ENCODE peak calls at places on chromosomes 3 and 15, in nine cellular contexts. One of them, this sample, is unnamed.

GRCh38 chr15:66102563-66103292 is 150.8 kb downstream of the MEGF11 start:
- DNase-seq in AG09319: no peak
- DNase-seq in GM12864: no peak
- DNase-seq in HuH-7.5: no peak
- DNase-seq in GM12891: no peak
- DNase-seq in posterior vena cava: no peak
- DNase-seq in caudate nucleus: no peak
- DNase-seq in kidney epithelial cell: no peak
- DNase-seq in activated T-helper 1 cell treated with anti-CD3 and anti-CD28 coated beads, Interleukin-12 subunit alpha, Interleukin-12 subunit beta, Interleukin-2, Interleukin-4 antibody, amounts not matched to agents 30 ng/mL and 10 ng/mL and 1 ng/mL, durations not matched to agents 14 hours and 24 hours and 36 hours: no peak
- DNase-seq in this sample: no peak

GRCh38 chr3:72143970-72144717 is 359.2 kb upstream of the PROK2 start:
- DNase-seq in AG09319: no peak
- DNase-seq in GM12891: no peak
- DNase-seq in HuH-7.5: no peak
- DNase-seq in caudate nucleus: no peak
- DNase-seq in posterior vena cava: no peak
- DNase-seq in GM12864: no peak
- DNase-seq in kidney epithelial cell: no peak
- DNase-seq in activated T-helper 1 cell treated with anti-CD3 and anti-CD28 coated beads, Interleukin-12 subunit alpha, Interleukin-12 subunit beta, Interleukin-2, Interleukin-4 antibody, amounts not matched to agents 30 ng/mL and 10 ng/mL and 1 ng/mL, durations not matched to agents 14 hours and 24 hours and 36 hours: no peak
- DNase-seq in this sample: no peak

GRCh38 chr3:125219261-125219701 is 6.7 kb upstream of the SLC12A8 start:
- DNase-seq in caudate nucleus: no peak
- DNase-seq in activated T-helper 1 cell treated with anti-CD3 and anti-CD28 coated beads, Interleukin-12 subunit alpha, Interleukin-12 subunit beta, Interleukin-2, Interleukin-4 antibody, amounts not matched to agents 30 ng/mL and 10 ng/mL and 1 ng/mL, durations not matched to agents 14 hours and 24 hours and 36 hours: no peak
- DNase-seq in AG09319: no peak
- DNase-seq in GM12891: no peak
- DNase-seq in kidney epithelial cell: no peak
- DNase-seq in HuH-7.5: no peak
- DNase-seq in posterior vena cava: no peak
- DNase-seq in GM12864: no peak
- DNase-seq in this sample: no peak

GRCh38 chr3:184474907-184475306 is 86.7 kb upstream of the EPHB3 start:
- DNase-seq in kidney epithelial cell: no peak
- DNase-seq in HuH-7.5: no peak
- DNase-seq in GM12864: no peak
- DNase-seq in AG09319: no peak
- DNase-seq in caudate nucleus: no peak
- DNase-seq in GM12891: no peak
- DNase-seq in activated T-helper 1 cell treated with anti-CD3 and anti-CD28 coated beads, Interleukin-12 subunit alpha, Interleukin-12 subunit beta, Interleukin-2, Interleukin-4 antibody, amounts not matched to agents 30 ng/mL and 10 ng/mL and 1 ng/mL, durations not matched to agents 14 hours and 24 hours and 36 hours: no peak
- DNase-seq in posterior vena cava: no peak
- DNase-seq in this sample: no peak

GRCh38 chr3:71062920-71063767 is 520.4 kb downstream of the FOXP1 start:
- DNase-seq in GM12864: no peak
- DNase-seq in activated T-helper 1 cell treated with anti-CD3 and anti-CD28 coated beads, Interleukin-12 subunit alpha, Interleukin-12 subunit beta, Interleukin-2, Interleukin-4 antibody, amounts not matched to agents 30 ng/mL and 10 ng/mL and 1 ng/mL, durations not matched to agents 14 hours and 24 hours and 36 hours: no peak
- DNase-seq in kidney epithelial cell: no peak
- DNase-seq in AG09319: no peak
- DNase-seq in HuH-7.5: no peak
- DNase-seq in caudate nucleus: no peak
- DNase-seq in GM12891: no peak
- DNase-seq in posterior vena cava: no peak
- DNase-seq in this sample: no peak

GRCh38 chr15:84736375-84736774 is 12.0 kb upstream of the ZNF592 start:
- DNase-seq in GM12891: no peak
- DNase-seq in caudate nucleus: no peak
- DNase-seq in kidney epithelial cell: no peak
- DNase-seq in posterior vena cava: no peak
- DNase-seq in activated T-helper 1 cell treated with anti-CD3 and anti-CD28 coated beads, Interleukin-12 subunit alpha, Interleukin-12 subunit beta, Interleukin-2, Interleukin-4 antibody, amounts not matched to agents 30 ng/mL and 10 ng/mL and 1 ng/mL, durations not matched to agents 14 hours and 24 hours and 36 hours: peak
- DNase-seq in AG09319: no peak
- DNase-seq in HuH-7.5: no peak
- DNase-seq in GM12864: peak
- DNase-seq in this sample: no peak

GRCh38 chr3:190205739-190206138 is 85.0 kb upstream of the P3H2 start:
- DNase-seq in caudate nucleus: no peak
- DNase-seq in posterior vena cava: no peak
- DNase-seq in kidney epithelial cell: no peak
- DNase-seq in HuH-7.5: no peak
- DNase-seq in AG09319: peak
- DNase-seq in GM12891: no peak
- DNase-seq in GM12864: no peak
- DNase-seq in activated T-helper 1 cell treated with anti-CD3 and anti-CD28 coated beads, Interleukin-12 subunit alpha, Interleukin-12 subunit beta, Interleukin-2, Interleukin-4 antibody, amounts not matched to agents 30 ng/mL and 10 ng/mL and 1 ng/mL, durations not matched to agents 14 hours and 24 hours and 36 hours: no peak
- DNase-seq in this sample: peak

GRCh38 chr3:158974905-158975304 is 173.1 kb downstream of the MFSD1 start:
- DNase-seq in posterior vena cava: no peak
- DNase-seq in HuH-7.5: no peak
- DNase-seq in activated T-helper 1 cell treated with anti-CD3 and anti-CD28 coated beads, Interleukin-12 subunit alpha, Interleukin-12 subunit beta, Interleukin-2, Interleukin-4 antibody, amounts not matched to agents 30 ng/mL and 10 ng/mL and 1 ng/mL, durations not matched to agents 14 hours and 24 hours and 36 hours: no peak
- DNase-seq in caudate nucleus: no peak
- DNase-seq in AG09319: no peak
- DNase-seq in GM12891: no peak
- DNase-seq in GM12864: no peak
- DNase-seq in kidney epithelial cell: no peak
- DNase-seq in this sample: no peak

GRCh38 chr3:29346828-29347227 is 66.0 kb downstream of the RBMS3 start:
- DNase-seq in AG09319: peak
- DNase-seq in GM12891: no peak
- DNase-seq in activated T-helper 1 cell treated with anti-CD3 and anti-CD28 coated beads, Interleukin-12 subunit alpha, Interleukin-12 subunit beta, Interleukin-2, Interleukin-4 antibody, amounts not matched to agents 30 ng/mL and 10 ng/mL and 1 ng/mL, durations not matched to agents 14 hours and 24 hours and 36 hours: no peak
- DNase-seq in HuH-7.5: no peak
- DNase-seq in posterior vena cava: no peak
- DNase-seq in caudate nucleus: no peak
- DNase-seq in kidney epithelial cell: no peak
- DNase-seq in GM12864: no peak
- DNase-seq in this sample: no peak

GRCh38 chr3:72891053-72891855 is 3.4 kb downstream of the GXYLT2 start:
- DNase-seq in caudate nucleus: no peak
- DNase-seq in AG09319: peak
- DNase-seq in GM12864: no peak
- DNase-seq in activated T-helper 1 cell treated with anti-CD3 and anti-CD28 coated beads, Interleukin-12 subunit alpha, Interleukin-12 subunit beta, Interleukin-2, Interleukin-4 antibody, amounts not matched to agents 30 ng/mL and 10 ng/mL and 1 ng/mL, durations not matched to agents 14 hours and 24 hours and 36 hours: no peak
- DNase-seq in kidney epithelial cell: peak
- DNase-seq in posterior vena cava: no peak
- DNase-seq in GM12891: no peak
- DNase-seq in HuH-7.5: no peak
- DNase-seq in this sample: no peak

GRCh38 chr3:101862453-101863165 is 13.3 kb downstream of the NFKBIZ start:
- DNase-seq in activated T-helper 1 cell treated with anti-CD3 and anti-CD28 coated beads, Interleukin-12 subunit alpha, Interleukin-12 subunit beta, Interleukin-2, Interleukin-4 antibody, amounts not matched to agents 30 ng/mL and 10 ng/mL and 1 ng/mL, durations not matched to agents 14 hours and 24 hours and 36 hours: no peak
- DNase-seq in kidney epithelial cell: no peak
- DNase-seq in posterior vena cava: no peak
- DNase-seq in AG09319: no peak
- DNase-seq in GM12864: no peak
- DNase-seq in caudate nucleus: no peak
- DNase-seq in HuH-7.5: no peak
- DNase-seq in GM12891: no peak
- DNase-seq in this sample: no peak

GRCh38 chr15:35560895-35561294 is 14.9 kb upstream of the DPH6 start:
- DNase-seq in kidney epithelial cell: no peak
- DNase-seq in posterior vena cava: no peak
- DNase-seq in AG09319: no peak
- DNase-seq in GM12891: no peak
- DNase-seq in GM12864: no peak
- DNase-seq in caudate nucleus: no peak
- DNase-seq in activated T-helper 1 cell treated with anti-CD3 and anti-CD28 coated beads, Interleukin-12 subunit alpha, Interleukin-12 subunit beta, Interleukin-2, Interleukin-4 antibody, amounts not matched to agents 30 ng/mL and 10 ng/mL and 1 ng/mL, durations not matched to agents 14 hours and 24 hours and 36 hours: no peak
- DNase-seq in HuH-7.5: no peak
- DNase-seq in this sample: no peak

GRCh38 chr3:11185564-11186317 is 31.4 kb downstream of the HRH1 start:
- DNase-seq in caudate nucleus: no peak
- DNase-seq in GM12864: no peak
- DNase-seq in AG09319: peak
- DNase-seq in GM12891: no peak
- DNase-seq in posterior vena cava: peak
- DNase-seq in activated T-helper 1 cell treated with anti-CD3 and anti-CD28 coated beads, Interleukin-12 subunit alpha, Interleukin-12 subunit beta, Interleukin-2, Interleukin-4 antibody, amounts not matched to agents 30 ng/mL and 10 ng/mL and 1 ng/mL, durations not matched to agents 14 hours and 24 hours and 36 hours: no peak
- DNase-seq in HuH-7.5: no peak
- DNase-seq in kidney epithelial cell: peak
- DNase-seq in this sample: peak

GRCh38 chr3:42031808-42032475 is 59.2 kb upstream of the TRAK1 start:
- DNase-seq in kidney epithelial cell: no peak
- DNase-seq in activated T-helper 1 cell treated with anti-CD3 and anti-CD28 coated beads, Interleukin-12 subunit alpha, Interleukin-12 subunit beta, Interleukin-2, Interleukin-4 antibody, amounts not matched to agents 30 ng/mL and 10 ng/mL and 1 ng/mL, durations not matched to agents 14 hours and 24 hours and 36 hours: no peak
- DNase-seq in GM12891: no peak
- DNase-seq in GM12864: no peak
- DNase-seq in caudate nucleus: peak
- DNase-seq in HuH-7.5: no peak
- DNase-seq in AG09319: no peak
- DNase-seq in posterior vena cava: no peak
- DNase-seq in this sample: no peak

GRCh38 chr15:63601026-63601726 is 4.0 kb downstream of the FBXL22 start:
- DNase-seq in GM12864: no peak
- DNase-seq in caudate nucleus: peak
- DNase-seq in AG09319: no peak
- DNase-seq in HuH-7.5: peak
- DNase-seq in posterior vena cava: peak
- DNase-seq in GM12891: peak
- DNase-seq in activated T-helper 1 cell treated with anti-CD3 and anti-CD28 coated beads, Interleukin-12 subunit alpha, Interleukin-12 subunit beta, Interleukin-2, Interleukin-4 antibody, amounts not matched to agents 30 ng/mL and 10 ng/mL and 1 ng/mL, durations not matched to agents 14 hours and 24 hours and 36 hours: peak
- DNase-seq in kidney epithelial cell: no peak
- DNase-seq in this sample: no peak

GRCh38 chr3:43766672-43767465 is 76.1 kb downstream of the ABHD5 start:
- DNase-seq in posterior vena cava: no peak
- DNase-seq in caudate nucleus: no peak
- DNase-seq in AG09319: no peak
- DNase-seq in kidney epithelial cell: no peak
- DNase-seq in GM12891: no peak
- DNase-seq in activated T-helper 1 cell treated with anti-CD3 and anti-CD28 coated beads, Interleukin-12 subunit alpha, Interleukin-12 subunit beta, Interleukin-2, Interleukin-4 antibody, amounts not matched to agents 30 ng/mL and 10 ng/mL and 1 ng/mL, durations not matched to agents 14 hours and 24 hours and 36 hours: no peak
- DNase-seq in GM12864: no peak
- DNase-seq in HuH-7.5: no peak
- DNase-seq in this sample: peak

GRCh38 chr3:127038923-127039581 is 56.1 kb downstream of the PLXNA1 start:
- DNase-seq in HuH-7.5: no peak
- DNase-seq in kidney epithelial cell: no peak
- DNase-seq in activated T-helper 1 cell treated with anti-CD3 and anti-CD28 coated beads, Interleukin-12 subunit alpha, Interleukin-12 subunit beta, Interleukin-2, Interleukin-4 antibody, amounts not matched to agents 30 ng/mL and 10 ng/mL and 1 ng/mL, durations not matched to agents 14 hours and 24 hours and 36 hours: no peak
- DNase-seq in AG09319: no peak
- DNase-seq in GM12864: no peak
- DNase-seq in GM12891: no peak
- DNase-seq in caudate nucleus: no peak
- DNase-seq in posterior vena cava: peak
- DNase-seq in this sample: no peak

GRCh38 chr3:134427400-134428111 is 53.3 kb upstream of the AMOTL2 start:
- DNase-seq in posterior vena cava: peak
- DNase-seq in caudate nucleus: no peak
- DNase-seq in GM12891: no peak
- DNase-seq in activated T-helper 1 cell treated with anti-CD3 and anti-CD28 coated beads, Interleukin-12 subunit alpha, Interleukin-12 subunit beta, Interleukin-2, Interleukin-4 antibody, amounts not matched to agents 30 ng/mL and 10 ng/mL and 1 ng/mL, durations not matched to agents 14 hours and 24 hours and 36 hours: no peak
- DNase-seq in kidney epithelial cell: peak
- DNase-seq in AG09319: peak
- DNase-seq in GM12864: no peak
- DNase-seq in HuH-7.5: no peak
- DNase-seq in this sample: peak

GRCh38 chr3:54950391-54951003 is 22.6 kb upstream of the LRTM1 start:
- DNase-seq in GM12891: no peak
- DNase-seq in caudate nucleus: no peak
- DNase-seq in AG09319: no peak
- DNase-seq in activated T-helper 1 cell treated with anti-CD3 and anti-CD28 coated beads, Interleukin-12 subunit alpha, Interleukin-12 subunit beta, Interleukin-2, Interleukin-4 antibody, amounts not matched to agents 30 ng/mL and 10 ng/mL and 1 ng/mL, durations not matched to agents 14 hours and 24 hours and 36 hours: no peak
- DNase-seq in posterior vena cava: no peak
- DNase-seq in GM12864: no peak
- DNase-seq in kidney epithelial cell: no peak
- DNase-seq in HuH-7.5: no peak
- DNase-seq in this sample: no peak

GRCh38 chr15:57582080-57582479 is 9.6 kb upstream of the MYZAP start:
- DNase-seq in caudate nucleus: no peak
- DNase-seq in kidney epithelial cell: no peak
- DNase-seq in GM12891: no peak
- DNase-seq in posterior vena cava: no peak
- DNase-seq in GM12864: no peak
- DNase-seq in activated T-helper 1 cell treated with anti-CD3 and anti-CD28 coated beads, Interleukin-12 subunit alpha, Interleukin-12 subunit beta, Interleukin-2, Interleukin-4 antibody, amounts not matched to agents 30 ng/mL and 10 ng/mL and 1 ng/mL, durations not matched to agents 14 hours and 24 hours and 36 hours: no peak
- DNase-seq in HuH-7.5: no peak
- DNase-seq in AG09319: no peak
- DNase-seq in this sample: no peak

GRCh38 chr3:52892625-52893311 is 4.6 kb downstream of the STIMATE start:
- DNase-seq in posterior vena cava: no peak
- DNase-seq in GM12864: peak
- DNase-seq in kidney epithelial cell: no peak
- DNase-seq in caudate nucleus: no peak
- DNase-seq in HuH-7.5: no peak
- DNase-seq in GM12891: no peak
- DNase-seq in AG09319: no peak
- DNase-seq in activated T-helper 1 cell treated with anti-CD3 and anti-CD28 coated beads, Interleukin-12 subunit alpha, Interleukin-12 subunit beta, Interleukin-2, Interleukin-4 antibody, amounts not matched to agents 30 ng/mL and 10 ng/mL and 1 ng/mL, durations not matched to agents 14 hours and 24 hours and 36 hours: no peak
- DNase-seq in this sample: no peak

GRCh38 chr15:88401972-88402656 is 65.1 kb downstream of the MRPL46 start:
- DNase-seq in activated T-helper 1 cell treated with anti-CD3 and anti-CD28 coated beads, Interleukin-12 subunit alpha, Interleukin-12 subunit beta, Interleukin-2, Interleukin-4 antibody, amounts not matched to agents 30 ng/mL and 10 ng/mL and 1 ng/mL, durations not matched to agents 14 hours and 24 hours and 36 hours: no peak
- DNase-seq in GM12891: no peak
- DNase-seq in posterior vena cava: no peak
- DNase-seq in caudate nucleus: peak
- DNase-seq in GM12864: no peak
- DNase-seq in HuH-7.5: no peak
- DNase-seq in kidney epithelial cell: no peak
- DNase-seq in AG09319: no peak
- DNase-seq in this sample: no peak